ENCODE peak calls at places on chromosomes 1 and 21, in nine cellular contexts. One of them, this sample, is unnamed.

GRCh38 chr1:212401042-212401441 is 13.6 kb downstream of the PACC1 start:
- DNase-seq in PC-9: no peak
- DNase-seq in OCI-LY7: no peak
- DNase-seq in IMR-90: no peak
- DNase-seq in naive thymus-derived CD4-positive, alpha-beta T cell: no peak
- DNase-seq in stomach: no peak
- DNase-seq in psoas muscle: no peak
- DNase-seq in heart right ventricle: no peak
- DNase-seq in H1: no peak
- DNase-seq in this sample: no peak

GRCh38 chr21:34113842-34114241 is 40.5 kb downstream of the MRPS6 start:
- DNase-seq in H1: no peak
- DNase-seq in stomach: no peak
- DNase-seq in naive thymus-derived CD4-positive, alpha-beta T cell: no peak
- DNase-seq in PC-9: no peak
- DNase-seq in OCI-LY7: no peak
- DNase-seq in heart right ventricle: no peak
- DNase-seq in IMR-90: no peak
- DNase-seq in psoas muscle: no peak
- DNase-seq in this sample: no peak

GRCh38 chr1:54919367-54920359 is 32.7 kb upstream of the DHCR24 start:
- DNase-seq in naive thymus-derived CD4-positive, alpha-beta T cell: no peak
- DNase-seq in IMR-90: no peak
- DNase-seq in heart right ventricle: peak; percentile 10
- DNase-seq in psoas muscle: no peak
- DNase-seq in stomach: no peak
- DNase-seq in H1: no peak
- DNase-seq in OCI-LY7: no peak
- DNase-seq in PC-9: no peak
- DNase-seq in this sample: no peak

GRCh38 chr1:203505526-203506189 is 11.7 kb downstream of the OPTC start:
- DNase-seq in PC-9: no peak
- DNase-seq in naive thymus-derived CD4-positive, alpha-beta T cell: no peak
- DNase-seq in stomach: no peak
- DNase-seq in OCI-LY7: no peak
- DNase-seq in heart right ventricle: no peak
- DNase-seq in IMR-90: peak; percentile 12
- DNase-seq in H1: no peak
- DNase-seq in psoas muscle: no peak
- DNase-seq in this sample: no peak

GRCh38 chr1:25090707-25091422 is 141.4 kb downstream of the SYF2 start:
- DNase-seq in OCI-LY7: no peak
- DNase-seq in psoas muscle: no peak
- DNase-seq in stomach: no peak
- DNase-seq in heart right ventricle: no peak
- DNase-seq in naive thymus-derived CD4-positive, alpha-beta T cell: no peak
- DNase-seq in PC-9: no peak
- DNase-seq in H1: no peak
- DNase-seq in IMR-90: no peak
- DNase-seq in this sample: no peak

GRCh38 chr1:16012590-16013219 is 5.1 kb downstream of the HSPB7 start:
- DNase-seq in IMR-90: peak; percentile 38
- DNase-seq in heart right ventricle: peak; percentile 80
- DNase-seq in psoas muscle: peak; percentile 87
- DNase-seq in naive thymus-derived CD4-positive, alpha-beta T cell: peak; percentile 21
- DNase-seq in H1: peak; percentile 64
- DNase-seq in OCI-LY7: peak; percentile 34
- DNase-seq in stomach: peak; percentile 88
- DNase-seq in PC-9: peak; percentile 74
- DNase-seq in this sample: peak; percentile 63

GRCh38 chr1:62452951-62453350 is 16.1 kb downstream of the USP1 start:
- DNase-seq in PC-9: no peak
- DNase-seq in heart right ventricle: no peak
- DNase-seq in stomach: no peak
- DNase-seq in psoas muscle: no peak
- DNase-seq in H1: no peak
- DNase-seq in OCI-LY7: no peak
- DNase-seq in naive thymus-derived CD4-positive, alpha-beta T cell: no peak
- DNase-seq in IMR-90: peak; percentile 56
- DNase-seq in this sample: no peak

GRCh38 chr1:234755449-234755863 is 145.5 kb upstream of the IRF2BP2 start:
- DNase-seq in H1: no peak
- DNase-seq in OCI-LY7: no peak
- DNase-seq in naive thymus-derived CD4-positive, alpha-beta T cell: no peak
- DNase-seq in stomach: peak; percentile 74
- DNase-seq in PC-9: no peak
- DNase-seq in psoas muscle: peak; percentile 77
- DNase-seq in IMR-90: peak; percentile 95
- DNase-seq in heart right ventricle: peak; percentile 65
- DNase-seq in this sample: peak; percentile 70

GRCh38 chr1:91731815-91732214 is 154.1 kb downstream of the TGFBR3 start:
- DNase-seq in heart right ventricle: no peak
- DNase-seq in IMR-90: peak; percentile 49
- DNase-seq in psoas muscle: no peak
- DNase-seq in PC-9: peak; percentile 57
- DNase-seq in stomach: no peak
- DNase-seq in H1: no peak
- DNase-seq in naive thymus-derived CD4-positive, alpha-beta T cell: peak; percentile 29
- DNase-seq in OCI-LY7: no peak
- DNase-seq in this sample: no peak

GRCh38 chr1:198649598-198650338 is 10.9 kb downstream of the PTPRC start:
- DNase-seq in heart right ventricle: no peak
- DNase-seq in PC-9: no peak
- DNase-seq in psoas muscle: no peak
- DNase-seq in OCI-LY7: no peak
- DNase-seq in naive thymus-derived CD4-positive, alpha-beta T cell: no peak
- DNase-seq in IMR-90: no peak
- DNase-seq in stomach: no peak
- DNase-seq in H1: no peak
- DNase-seq in this sample: no peak

GRCh38 chr21:34834852-34835501 is 166.2 kb downstream of the CLIC6 start:
- DNase-seq in H1: no peak
- DNase-seq in IMR-90: no peak
- DNase-seq in psoas muscle: no peak
- DNase-seq in OCI-LY7: no peak
- DNase-seq in naive thymus-derived CD4-positive, alpha-beta T cell: no peak
- DNase-seq in stomach: no peak
- DNase-seq in PC-9: no peak
- DNase-seq in heart right ventricle: no peak
- DNase-seq in this sample: no peak

GRCh38 chr1:145961425-145962156 is 2.8 kb downstream of the ANKRD34A start:
- DNase-seq in H1: no peak
- DNase-seq in OCI-LY7: no peak
- DNase-seq in psoas muscle: peak; percentile 63
- DNase-seq in PC-9: no peak
- DNase-seq in naive thymus-derived CD4-positive, alpha-beta T cell: peak; percentile 42
- DNase-seq in stomach: no peak
- DNase-seq in IMR-90: no peak
- DNase-seq in heart right ventricle: peak; percentile 11
- DNase-seq in this sample: peak; percentile 58

GRCh38 chr21:36129219-36129618 is 5.7 kb upstream of the CBR3 start:
- DNase-seq in OCI-LY7: no peak
- DNase-seq in PC-9: no peak
- DNase-seq in stomach: no peak
- DNase-seq in naive thymus-derived CD4-positive, alpha-beta T cell: no peak
- DNase-seq in IMR-90: no peak
- DNase-seq in H1: no peak
- DNase-seq in heart right ventricle: no peak
- DNase-seq in psoas muscle: no peak
- DNase-seq in this sample: no peak

GRCh38 chr1:213650603-213651002 is 337.2 kb upstream of the PROX1 start:
- DNase-seq in stomach: no peak
- DNase-seq in PC-9: no peak
- DNase-seq in heart right ventricle: no peak
- DNase-seq in H1: no peak
- DNase-seq in naive thymus-derived CD4-positive, alpha-beta T cell: no peak
- DNase-seq in IMR-90: no peak
- DNase-seq in OCI-LY7: no peak
- DNase-seq in psoas muscle: no peak
- DNase-seq in this sample: no peak

GRCh38 chr1:115325876-115326275 is 12.2 kb downstream of the NGF start:
- DNase-seq in heart right ventricle: peak; percentile 40
- DNase-seq in stomach: no peak
- DNase-seq in naive thymus-derived CD4-positive, alpha-beta T cell: no peak
- DNase-seq in psoas muscle: no peak
- DNase-seq in H1: no peak
- DNase-seq in PC-9: no peak
- DNase-seq in IMR-90: no peak
- DNase-seq in OCI-LY7: no peak
- DNase-seq in this sample: no peak

GRCh38 chr1:88890790-88891317 is 513 bp downstream of the GTF2B start:
- DNase-seq in psoas muscle: no peak
- DNase-seq in H1: no peak
- DNase-seq in PC-9: no peak
- DNase-seq in IMR-90: peak; percentile 41
- DNase-seq in naive thymus-derived CD4-positive, alpha-beta T cell: peak; percentile 42
- DNase-seq in heart right ventricle: no peak
- DNase-seq in OCI-LY7: peak; percentile 31
- DNase-seq in stomach: peak; percentile 36
- DNase-seq in this sample: peak; percentile 28

GRCh38 chr1:205532996-205533728 is 28.7 kb downstream of the CDK18 start:
- DNase-seq in H1: no peak
- DNase-seq in heart right ventricle: no peak
- DNase-seq in stomach: no peak
- DNase-seq in naive thymus-derived CD4-positive, alpha-beta T cell: no peak
- DNase-seq in PC-9: no peak
- DNase-seq in IMR-90: no peak
- DNase-seq in OCI-LY7: no peak
- DNase-seq in psoas muscle: no peak
- DNase-seq in this sample: no peak

GRCh38 chr1:113278777-113279176 is 111.5 kb upstream of the MAGI3 start:
- DNase-seq in naive thymus-derived CD4-positive, alpha-beta T cell: no peak
- DNase-seq in psoas muscle: no peak
- DNase-seq in PC-9: no peak
- DNase-seq in H1: no peak
- DNase-seq in IMR-90: no peak
- DNase-seq in OCI-LY7: no peak
- DNase-seq in stomach: no peak
- DNase-seq in heart right ventricle: no peak
- DNase-seq in this sample: no peak

GRCh38 chr1:45640293-45640692 is 16.4 kb upstream of the CCDC17 start:
- DNase-seq in heart right ventricle: no peak
- DNase-seq in PC-9: no peak
- DNase-seq in IMR-90: peak; percentile 36
- DNase-seq in OCI-LY7: no peak
- DNase-seq in naive thymus-derived CD4-positive, alpha-beta T cell: no peak
- DNase-seq in psoas muscle: no peak
- DNase-seq in stomach: no peak
- DNase-seq in H1: no peak
- DNase-seq in this sample: no peak

GRCh38 chr1:45644661-45645060 is 20.8 kb upstream of the CCDC17 start:
- DNase-seq in stomach: no peak
- DNase-seq in heart right ventricle: no peak
- DNase-seq in OCI-LY7: peak; percentile 65
- DNase-seq in IMR-90: no peak
- DNase-seq in PC-9: no peak
- DNase-seq in H1: no peak
- DNase-seq in naive thymus-derived CD4-positive, alpha-beta T cell: no peak
- DNase-seq in psoas muscle: no peak
- DNase-seq in this sample: no peak

GRCh38 chr1:45643978-45644377 is 20.1 kb upstream of the CCDC17 start:
- DNase-seq in psoas muscle: no peak
- DNase-seq in naive thymus-derived CD4-positive, alpha-beta T cell: no peak
- DNase-seq in stomach: no peak
- DNase-seq in PC-9: no peak
- DNase-seq in H1: no peak
- DNase-seq in heart right ventricle: no peak
- DNase-seq in OCI-LY7: peak; percentile 44
- DNase-seq in IMR-90: no peak
- DNase-seq in this sample: no peak

GRCh38 chr1:45647248-45648021 is 23.6 kb upstream of the CCDC17 start:
- DNase-seq in OCI-LY7: no peak
- DNase-seq in psoas muscle: no peak
- DNase-seq in IMR-90: no peak
- DNase-seq in PC-9: no peak
- DNase-seq in heart right ventricle: peak; percentile 22
- DNase-seq in stomach: peak; percentile 45
- DNase-seq in H1: no peak
- DNase-seq in naive thymus-derived CD4-positive, alpha-beta T cell: no peak
- DNase-seq in this sample: no peak

GRCh38 chr1:45643341-45643740 is 19.5 kb upstream of the CCDC17 start:
- DNase-seq in IMR-90: no peak
- DNase-seq in psoas muscle: no peak
- DNase-seq in naive thymus-derived CD4-positive, alpha-beta T cell: no peak
- DNase-seq in H1: no peak
- DNase-seq in OCI-LY7: no peak
- DNase-seq in heart right ventricle: no peak
- DNase-seq in stomach: no peak
- DNase-seq in PC-9: no peak
- DNase-seq in this sample: no peak
- H3K27ac ChIP-seq in IMR-90: no peak overlapping the region
- H3K27ac ChIP-seq in psoas muscle: no peak overlapping the region
- H3K27ac ChIP-seq in naive thymus-derived CD4-positive, alpha-beta T cell: no peak overlapping the region
- H3K27ac ChIP-seq in H1: no peak overlapping the region
- H3K27ac ChIP-seq in OCI-LY7: no peak overlapping the region
- H3K27ac ChIP-seq in heart right ventricle: no peak overlapping the region
- H3K27ac ChIP-seq in stomach: no peak overlapping the region
- H3K27ac ChIP-seq in PC-9: no peak overlapping the region
- H3K27ac ChIP-seq in this sample: peak overlapping the region; percentile 81

GRCh38 chr1:36187800-36188593 is 32.0 kb downstream of the MAP7D1 start:
- DNase-seq in psoas muscle: peak; percentile 85
- DNase-seq in naive thymus-derived CD4-positive, alpha-beta T cell: peak; percentile 86
- DNase-seq in PC-9: peak; percentile 88
- DNase-seq in H1: no peak
- DNase-seq in IMR-90: peak; percentile 92
- DNase-seq in stomach: peak; percentile 88
- DNase-seq in OCI-LY7: peak; percentile 89
- DNase-seq in heart right ventricle: peak; percentile 90
- DNase-seq in this sample: peak; percentile 93
- H3K27ac ChIP-seq in psoas muscle: peak overlapping the region; percentile 89
- H3K27ac ChIP-seq in naive thymus-derived CD4-positive, alpha-beta T cell: no peak overlapping the region
- H3K27ac ChIP-seq in PC-9: peak overlapping the region; percentile 53
- H3K27ac ChIP-seq in H1: peak overlapping the region; percentile 19
- H3K27ac ChIP-seq in IMR-90: peak overlapping the region; percentile 68
- H3K27ac ChIP-seq in stomach: peak overlapping the region; percentile 88
- H3K27ac ChIP-seq in OCI-LY7: no peak overlapping the region
- H3K27ac ChIP-seq in heart right ventricle: peak overlapping the region; percentile 82
- H3K27ac ChIP-seq in this sample: peak overlapping the region; percentile 65

DNA sequence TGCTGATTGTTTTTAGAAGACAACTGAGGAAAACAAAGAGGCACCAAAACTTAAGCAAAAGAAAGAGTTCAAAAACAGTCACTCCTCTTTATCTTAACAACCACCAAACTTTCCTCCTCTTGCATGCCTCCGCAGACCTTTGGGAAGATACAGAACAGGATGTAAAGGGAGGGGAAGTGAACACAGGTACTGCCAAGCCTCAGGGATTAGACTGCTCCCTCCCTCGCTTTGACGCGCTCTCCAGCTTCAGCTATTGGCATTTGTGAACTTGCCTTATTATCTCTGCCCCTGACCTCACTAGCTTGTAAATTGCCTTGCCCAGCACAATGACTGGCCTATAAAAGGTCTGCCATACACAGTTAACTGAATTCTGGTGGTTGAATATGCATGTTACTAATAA is 4.8 kb upstream of the SRP9 start:
- DNase-seq in H1: no peak
- DNase-seq in OCI-LY7: no peak
- DNase-seq in PC-9: no peak
- DNase-seq in stomach: peak; percentile 58
- DNase-seq in IMR-90: no peak
- DNase-seq in heart right ventricle: no peak
- DNase-seq in naive thymus-derived CD4-positive, alpha-beta T cell: no peak
- DNase-seq in psoas muscle: no peak
- DNase-seq in this sample: no peak
- H3K27ac ChIP-seq in H1: no peak overlapping the region
- H3K27ac ChIP-seq in OCI-LY7: no peak overlapping the region
- H3K27ac ChIP-seq in PC-9: peak overlapping the region; percentile 45
- H3K27ac ChIP-seq in stomach: peak overlapping the region; percentile 73
- H3K27ac ChIP-seq in IMR-90: peak overlapping the region; percentile 69
- H3K27ac ChIP-seq in heart right ventricle: peak overlapping the region; percentile 58
- H3K27ac ChIP-seq in naive thymus-derived CD4-positive, alpha-beta T cell: no peak overlapping the region
- H3K27ac ChIP-seq in psoas muscle: no peak overlapping the region
- H3K27ac ChIP-seq in this sample: no peak overlapping the region

GRCh38 chr21:44973598-44973997 is 33.8 kb downstream of the SLX9 start:
- DNase-seq in IMR-90: no peak
- DNase-seq in psoas muscle: no peak
- DNase-seq in naive thymus-derived CD4-positive, alpha-beta T cell: no peak
- DNase-seq in stomach: no peak
- DNase-seq in heart right ventricle: no peak
- DNase-seq in H1: no peak
- DNase-seq in OCI-LY7: no peak
- DNase-seq in PC-9: no peak
- DNase-seq in this sample: no peak
- H3K27ac ChIP-seq in IMR-90: no peak overlapping the region
- H3K27ac ChIP-seq in psoas muscle: no peak overlapping the region
- H3K27ac ChIP-seq in naive thymus-derived CD4-positive, alpha-beta T cell: no peak overlapping the region
- H3K27ac ChIP-seq in stomach: peak overlapping the region; percentile 24
- H3K27ac ChIP-seq in heart right ventricle: no peak overlapping the region
- H3K27ac ChIP-seq in H1: no peak overlapping the region
- H3K27ac ChIP-seq in OCI-LY7: no peak overlapping the region
- H3K27ac ChIP-seq in PC-9: no peak overlapping the region
- H3K27ac ChIP-seq in this sample: no peak overlapping the region

This sample was measured in Peyer's patch.